ENCODE peak calls at places on chromosomes 2 and 18, in nine cellular contexts. M is body of pancreas; K is transverse colon; X is CD8-positive, alpha-beta memory T cell; T is mammary epithelial cell; L is CD4-positive, alpha-beta T cell; B is esophagus squamous epithelium; U is cardiac muscle cell; J is HCT116. A is an unnamed sample.

GRCh38 chr2:43585708-43586107 is 10.1 kb downstream of the THADA start:
- DNase-seq in L (no peak), U (no peak), J (no peak), M (no peak), X (no peak), K (no peak), B (no peak), T (no peak), A (no peak)

GRCh38 chr18:54127759-54128378 is 96.6 kb downstream of the MBD2 start:
- DNase-seq in T (no peak), M (no peak), U (peak; percentile 77), L (no peak), K (no peak), X (no peak), J (peak; percentile 35), B (no peak), A (peak; percentile 10)

GRCh38 chr2:189995679-189996078 is 66.8 kb downstream of the MSTN start:
- DNase-seq in K (no peak), M (no peak), T (no peak), U (no peak), B (no peak), L (no peak), J (no peak), X (no peak), A (no peak)

GRCh38 chr2:207768891-207769596 is 662 bp downstream of the FZD5 start:
- DNase-seq in X (no peak), B (no peak), L (no peak), M (peak; percentile 40), T (peak; percentile 60), K (peak; percentile 23), U (peak; percentile 37), J (no peak), A (peak; percentile 35)

GRCh38 chr2:234770081-234770506 is 181.7 kb upstream of the SH3BP4 start:
- DNase-seq in J (no peak), X (no peak), T (no peak), L (no peak), U (peak; percentile 83), B (no peak), M (no peak), K (no peak), A (no peak)

GRCh38 chr2:11556101-11556806 is 22.4 kb downstream of the GREB1 start:
- DNase-seq in U (no peak), T (no peak), L (no peak), J (no peak), K (no peak), B (no peak), M (no peak), X (no peak), A (no peak)

GRCh38 chr2:236634203-236634602 is 64.6 kb downstream of the ACKR3 start:
- DNase-seq in X (no peak), M (no peak), L (no peak), K (no peak), B (no peak), U (no peak), J (no peak), T (no peak), A (no peak)

GRCh38 chr2:96408631-96409542 is 73.3 kb downstream of the NCAPH start:
- DNase-seq in T (no peak), M (peak; percentile 74), U (peak; percentile 91), K (no peak), X (no peak), L (no peak), B (no peak), J (no peak), A (peak; percentile 73)

DNA sequence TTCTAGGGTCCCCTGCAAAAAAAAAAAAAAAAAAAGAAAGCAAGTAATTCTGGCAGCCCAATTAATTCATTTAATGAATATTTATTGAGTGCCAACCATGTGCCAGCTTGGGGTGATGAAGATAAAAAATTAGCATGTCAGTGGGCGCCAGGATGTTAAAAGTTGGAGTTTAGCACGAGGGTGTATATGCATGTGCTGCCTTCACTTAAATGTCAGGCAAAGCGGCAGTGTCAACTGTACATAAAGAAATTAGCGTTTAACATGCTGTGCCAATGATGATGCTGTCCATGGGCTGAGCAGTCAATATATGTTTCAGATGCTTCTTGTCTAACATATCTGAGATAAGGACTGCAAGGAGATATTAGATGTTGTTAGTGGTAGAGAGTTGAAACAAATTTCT is 49.5 kb downstream of the ASAP2 start:
- DNase-seq in X (no peak), B (no peak), M (no peak), T (no peak), L (no peak), J (no peak), K (no peak), U (no peak), A (no peak)
- H3K27ac ChIP-seq in X (no peak overlapping the region), B (no peak overlapping the region), M (no peak overlapping the region), T (no peak overlapping the region), L (no peak overlapping the region), J (no peak overlapping the region), K (no peak overlapping the region), U (no peak overlapping the region), A (no peak overlapping the region)

DNA sequence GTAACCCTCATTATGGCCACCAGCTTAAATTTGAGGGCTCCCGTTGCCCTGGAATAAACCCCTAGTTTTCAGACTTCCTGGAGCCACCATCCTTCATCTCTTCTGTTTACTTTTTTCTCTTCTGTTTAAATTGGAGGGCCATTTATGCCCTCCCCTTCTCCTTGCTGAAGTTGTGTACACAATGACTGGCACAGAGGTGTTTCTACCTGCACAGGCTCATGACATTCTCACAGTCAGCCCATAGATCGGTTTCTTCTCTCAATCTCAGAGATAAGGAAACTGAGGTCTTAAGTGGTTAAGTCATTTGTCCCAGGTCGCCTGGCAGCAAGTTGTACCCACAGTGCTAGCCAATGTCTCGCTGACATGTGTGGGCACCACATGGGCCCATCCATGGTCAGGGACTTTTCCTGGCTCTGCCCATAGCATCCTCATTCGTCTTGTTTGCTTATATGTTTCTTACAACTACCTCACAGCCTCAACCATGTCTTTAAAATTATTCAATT is 66.2 kb upstream of the ST3GAL5 start:
- DNase-seq in B (no peak), J (no peak), M (peak; percentile 82), T (no peak), K (no peak), L (no peak), U (no peak), X (no peak), A (no peak)
- H3K27ac ChIP-seq in B (no peak overlapping the region), J (no peak overlapping the region), M (no peak overlapping the region), T (no peak overlapping the region), K (no peak overlapping the region), L (no peak overlapping the region), U (no peak overlapping the region), X (no peak overlapping the region), A (no peak overlapping the region)

GRCh38 chr2:69177785-69178636 is 165.0 kb downstream of the ANTXR1 start:
- DNase-seq in K (peak; percentile 80), J (peak; percentile 75), B (peak; percentile 38), M (peak; percentile 84), T (peak; percentile 71), X (no peak), L (no peak), U (peak; percentile 99), A (peak; percentile 40)

GRCh38 chr2:69173706-69174105 is 160.7 kb downstream of the ANTXR1 start:
- DNase-seq in B (no peak), T (no peak), K (no peak), X (no peak), J (no peak), U (no peak), L (no peak), M (no peak), A (no peak)

GRCh38 chr2:69175795-69176715 is 163.1 kb downstream of the ANTXR1 start:
- DNase-seq in M (no peak), B (no peak), T (no peak), J (no peak), L (no peak), X (no peak), K (no peak), U (peak; percentile 65), A (no peak)

GRCh38 chr2:69180227-69180626 is 167.2 kb downstream of the ANTXR1 start:
- DNase-seq in J (no peak), M (no peak), U (no peak), L (no peak), X (no peak), T (no peak), K (no peak), B (no peak), A (no peak)

GRCh38 chr2:69177063-69177771 is 164.2 kb downstream of the ANTXR1 start:
- DNase-seq in J (no peak), X (no peak), K (peak; percentile 46), L (no peak), U (peak; percentile 99), B (no peak), M (peak; percentile 72), T (peak; percentile 23), A (no peak)
- H3K27ac ChIP-seq in J (no peak overlapping the region), X (no peak overlapping the region), K (peak overlapping the region; percentile 87), L (no peak overlapping the region), U (no peak overlapping the region), B (peak overlapping the region; percentile 94), M (no peak overlapping the region), T (peak overlapping the region; percentile 48), A (peak overlapping the region; percentile 47)

GRCh38 chr2:223824301-223824700 is 13.1 kb downstream of the AP1S3 start:
- DNase-seq in M (no peak), U (no peak), K (no peak), J (no peak), L (no peak), T (no peak), X (no peak), B (no peak), A (no peak)

GRCh38 chr2:223826995-223827394 is 10.4 kb downstream of the AP1S3 start:
- DNase-seq in B (no peak), X (no peak), L (no peak), J (no peak), K (no peak), M (no peak), U (no peak), T (no peak), A (no peak)

GRCh38 chr2:223819891-223820290 is 17.5 kb downstream of the AP1S3 start:
- DNase-seq in J (no peak), M (no peak), B (no peak), T (no peak), K (no peak), L (no peak), U (no peak), X (no peak), A (no peak)

GRCh38 chr2:223820549-223820948 is 16.8 kb downstream of the AP1S3 start:
- DNase-seq in L (no peak), K (no peak), U (peak; percentile 27), B (no peak), X (no peak), T (no peak), M (no peak), J (no peak), A (no peak)

DNA sequence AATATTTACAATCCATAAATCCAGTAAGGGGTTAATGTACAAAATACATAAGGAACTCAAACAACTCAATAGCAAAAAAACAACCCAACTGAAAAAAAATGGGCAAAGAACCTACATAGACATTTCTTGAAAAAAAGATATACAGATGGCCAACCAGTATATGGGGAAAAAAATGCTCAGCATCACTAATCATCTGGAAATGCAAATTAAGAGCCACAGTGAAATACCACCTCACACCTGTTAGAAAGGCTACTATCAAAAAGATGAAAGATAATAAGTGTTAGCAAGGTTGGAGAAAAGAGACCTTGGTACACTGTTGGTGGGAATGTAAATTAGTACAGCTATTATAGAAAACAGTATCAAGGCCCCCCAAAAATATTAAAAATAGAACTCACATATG is 14.6 kb downstream of the AP1S3 start:
- DNase-seq in B (no peak), L (no peak), J (no peak), X (no peak), T (no peak), K (no peak), U (no peak), M (no peak), A (no peak)
- H3K27ac ChIP-seq in B (no peak overlapping the region), L (no peak overlapping the region), J (peak overlapping the region; percentile 12), X (no peak overlapping the region), T (no peak overlapping the region), K (no peak overlapping the region), U (no peak overlapping the region), M (no peak overlapping the region), A (no peak overlapping the region)